ENCODE peak calls at places on chromosomes 12 and 14, in five cellular contexts. V, M, Y, X and K are unnamed samples.

GRCh38 chr12:121038861-121039654 is at the start of gene OASL:
- DNase-seq in V (no peak), M (peak), Y (peak), X (no peak), K (no peak)

GRCh38 chr12:110846615-110847566 is at the start of gene CCDC63:
- DNase-seq in V (no peak), M (peak), Y (peak), X (no peak), K (no peak)

GRCh38 chr14:21494902-21495762 is 16.0 kb downstream of the METTL3 start:
- DNase-seq in V (no peak), M (no peak), Y (no peak), X (no peak), K (no peak)

GRCh38 chr14:70947739-70948138 is 40.5 kb downstream of the PCNX1 start:
- DNase-seq in V (no peak), M (no peak), Y (no peak), X (no peak), K (no peak)

GRCh38 chr12:68792952-68793351 is 15.0 kb upstream of the MDM2 start:
- DNase-seq in V (no peak), M (no peak), Y (peak), X (no peak), K (no peak)

GRCh38 chr12:132154941-132155770 is 10.9 kb downstream of the NOC4L start:
- DNase-seq in V (no peak), M (no peak), Y (peak), X (no peak), K (no peak)

GRCh38 chr12:45756666-45757065 is 27.2 kb downstream of the ARID2 start:
- DNase-seq in V (no peak), M (no peak), Y (no peak), X (no peak), K (no peak)

GRCh38 chr14:59265808-59266207 is 77.3 kb downstream of the DAAM1 start:
- DNase-seq in V (no peak), M (no peak), Y (peak), X (no peak), K (no peak)

GRCh38 chr12:69161835-69162234 is 77.5 kb upstream of the CPSF6 start:
- DNase-seq in V (peak), M (no peak), Y (peak), X (no peak), K (peak)

GRCh38 chr12:34597548-34598351 is 575.5 kb downstream of the ALG10 start:
- DNase-seq in V (no peak), M (peak), Y (no peak), X (no peak), K (no peak)

GRCh38 chr14:65565948-65566347 is 153.4 kb downstream of the FUT8 start:
- DNase-seq in V (no peak), M (no peak), Y (no peak), X (no peak), K (no peak)

GRCh38 chr12:30286345-30286926 is 409.2 kb downstream of the IPO8 start:
- DNase-seq in V (peak), M (no peak), Y (no peak), X (no peak), K (no peak)

GRCh38 chr12:124917135-124917840 is 2.8 kb upstream of the UBC start:
- DNase-seq in V (no peak), M (peak), Y (peak), X (no peak), K (no peak)

GRCh38 chr14:50000215-50001145 is 107.6 kb downstream of the ARF6 start:
- DNase-seq in V (no peak), M (peak), Y (peak), X (no peak), K (no peak)

GRCh38 chr14:94770251-94770749 is 387 bp upstream of the GSC start:
- DNase-seq in V (no peak), M (no peak), Y (no peak), X (no peak), K (no peak)

GRCh38 chr12:86914716-86915115 is 658.5 kb upstream of the MGAT4C start:
- DNase-seq in V (peak), M (no peak), Y (no peak), X (no peak), K (peak)

GRCh38 chr12:42469355-42470006 is 120.1 kb downstream of the PRICKLE1 start:
- DNase-seq in V (no peak), M (no peak), Y (peak), X (no peak), K (no peak)

GRCh38 chr12:106030210-106031175 is 108.3 kb downstream of the NUAK1 start:
- DNase-seq in V (no peak), M (no peak), Y (no peak), X (no peak), K (no peak)

GRCh38 chr12:94001691-94002090 is 146.7 kb upstream of the PLXNC1 start:
- DNase-seq in V (no peak), M (no peak), Y (no peak), X (no peak), K (no peak)

GRCh38 chr14:105850853-105851581 is 324.6 kb downstream of the TMEM121 start:
- DNase-seq in V (no peak), M (no peak), Y (peak), X (no peak), K (no peak)

GRCh38 chr14:100825691-100826331 is at the start of gene MEG3:
- DNase-seq in V (no peak), M (no peak), Y (no peak), X (peak), K (no peak)

GRCh38 chr14:101495827-101496778 is 65.2 kb upstream of the DIO3 start:
- DNase-seq in V (no peak), M (no peak), Y (no peak), X (no peak), K (no peak)